ENCODE peak calls at places on chromosomes 11 and 22, in six cellular contexts. H is adrenal gland, I is A673, S is fibroblast of lung, P is lower lobe of right lung, B is left ventricle myocardium inferior. C is an unnamed sample. For H3K4me1, the result is how much of the 10 kb centered on the place peaks cover.

GRCh38 chr11:26286472-26287066 is 45.4 kb upstream of the ANO3 start:
- DNase-seq in S (peak), H (no peak), B (no peak), I (peak), P (no peak), C (no peak)

GRCh38 chr11:109798521-109798920 is 294.7 kb upstream of the ZC3H12C start:
- DNase-seq in I (no peak), B (no peak), H (no peak), S (peak), P (no peak), C (no peak)

GRCh38 chr22:27667121-27667843 is 134.3 kb downstream of the MN1 start:
- DNase-seq in I (no peak), S (peak), P (no peak), H (peak), B (no peak), C (no peak)

GRCh38 chr11:134949121-134949591 is 537.1 kb upstream of the B3GAT1 start:
- DNase-seq in I (no peak), H (peak), B (no peak), P (no peak), S (peak), C (no peak)

GRCh38 chr11:19793356-19793755 is 80.7 kb downstream of the NAV2 start:
- DNase-seq in I (no peak), B (no peak), P (no peak), S (no peak), H (no peak), C (no peak)

GRCh38 chr22:21982338-21982965 is at the start of gene TOP3B:
- DNase-seq in S (peak), I (peak), H (peak), P (peak), B (peak), C (peak)

GRCh38 chr22:45516163-45516562 is 13.5 kb downstream of the FBLN1 start:
- DNase-seq in B (no peak), P (no peak), H (no peak), I (no peak), S (no peak), C (no peak)

GRCh38 chr11:69308936-69309799 is 15.2 kb downstream of the MYEOV start:
- DNase-seq in B (no peak), S (no peak), H (no peak), I (no peak), P (no peak), C (no peak)

GRCh38 chr22:44002324-44002723 is 21.8 kb upstream of the PARVB start:
- DNase-seq in P (peak), I (no peak), S (no peak), H (no peak), B (no peak), C (no peak)

GRCh38 chr11:86671386-86672006 is 920 bp downstream of the ME3 start:
- DNase-seq in P (peak), S (peak), H (peak), B (peak), I (peak), C (no peak)

GRCh38 chr22:40428796-40429195 is 58.4 kb downstream of the SGSM3 start:
- DNase-seq in B (no peak), P (no peak), H (no peak), S (no peak), I (no peak), C (no peak)

GRCh38 chr11:47406896-47407745 is 1.3 kb upstream of the SLC39A13 start:
- DNase-seq in P (no peak), S (peak), B (no peak), H (no peak), I (no peak), C (no peak)

GRCh38 chr11:44034639-44035038 is 13.1 kb upstream of the ACCSL start:
- DNase-seq in S (no peak), P (no peak), B (no peak), H (no peak), I (no peak), C (no peak)

GRCh38 chr11:76008474-76008873 is 193.5 kb downstream of the UVRAG start:
- DNase-seq in B (no peak), P (no peak), I (no peak), S (peak), H (no peak), C (no peak)

GRCh38 chr11:57487021-57487778 is 26.9 kb downstream of the RTN4RL2 start:
- DNase-seq in S (no peak), P (no peak), H (no peak), I (no peak), B (no peak), C (no peak)
- H3K4me1 ChIP-seq in S (under half), P (under half), H (under half), I (under half), B (under half), C (under half)

DNA sequence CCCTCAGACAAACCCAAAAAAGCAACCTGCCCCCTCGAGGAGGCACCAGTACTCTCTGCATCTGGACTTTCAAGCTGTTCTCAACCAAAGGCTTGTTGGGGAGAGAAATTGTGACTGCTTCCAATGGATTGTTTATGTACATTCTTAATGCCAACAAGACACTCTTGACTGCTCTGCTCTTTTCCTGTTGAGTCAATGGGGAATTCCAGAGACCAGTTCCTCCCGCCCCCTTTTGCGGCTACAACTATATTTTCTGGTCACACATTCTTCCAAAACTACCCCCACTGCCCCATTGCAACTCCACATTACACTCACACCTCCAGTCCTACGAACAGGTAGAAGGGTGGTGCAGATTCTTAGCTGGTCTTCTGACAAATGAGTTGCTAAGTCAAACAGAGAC is 187.0 kb downstream of the DSCAML1 start:
- DNase-seq in S (no peak), I (no peak), P (no peak), B (no peak), H (no peak), C (no peak)
- H3K4me1 ChIP-seq in S (under half), I (under half), P (under half), B (under half), H (under half), C (under half)

GRCh38 chr11:126189109-126189929 is 22.1 kb downstream of the RPUSD4 start:
- DNase-seq in S (no peak), P (no peak), B (no peak), I (no peak), H (no peak), C (no peak)
- H3K4me1 ChIP-seq in S (under half), P (under half), B (under half), I (under half), H (under half), C (under half)

GRCh38 chr11:62502030-62502730 is 44.4 kb downstream of the AHNAK start:
- DNase-seq in S (no peak), H (no peak), P (no peak), B (no peak), I (no peak), C (no peak)
- H3K4me1 ChIP-seq in S (under half), H (under half), P (half or more), B (half or more), I (under half), C (under half)

DNA sequence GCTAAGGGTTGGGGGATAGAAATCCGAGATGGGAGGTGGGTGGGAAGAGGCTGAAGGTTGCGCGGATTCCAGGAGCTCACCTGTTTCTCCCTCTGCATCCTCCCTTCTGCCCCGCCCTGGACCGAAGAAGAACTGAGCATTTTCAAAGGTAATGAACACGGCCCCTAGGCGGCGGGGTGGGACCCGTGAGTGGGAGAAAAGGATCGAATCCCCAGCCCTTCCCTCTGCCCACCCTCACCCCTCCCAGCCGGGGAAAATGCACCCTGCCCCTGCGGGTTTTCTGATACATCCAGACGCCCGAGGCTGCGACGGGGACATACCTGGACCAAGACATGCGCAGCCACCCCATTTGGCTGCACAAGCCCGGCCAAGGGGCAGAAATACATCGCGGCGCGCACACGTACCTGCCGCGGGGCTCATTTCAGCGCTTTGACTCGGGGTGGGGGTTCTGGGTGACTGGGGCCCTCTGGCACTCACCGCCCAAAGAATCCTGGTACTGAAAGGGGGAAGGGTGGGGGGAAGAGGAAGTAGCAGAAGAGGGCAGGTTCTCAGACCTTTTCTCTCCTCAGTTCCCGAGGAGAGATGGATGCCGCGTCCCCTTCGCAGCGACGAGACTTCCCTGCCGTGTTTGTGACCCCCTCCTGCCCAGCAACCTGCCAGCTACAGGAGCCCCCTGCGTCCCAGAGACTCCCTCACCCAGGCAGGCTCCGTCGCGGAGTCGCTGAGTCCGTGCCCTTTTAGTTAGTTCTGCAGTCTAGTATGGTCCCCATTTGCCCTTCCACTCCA is 6.0 kb downstream of the VSIG2 start:
- DNase-seq in H (no peak), P (no peak), I (peak), S (no peak), B (no peak), C (no peak)
- H3K4me1 ChIP-seq in H (under half), P (under half), I (under half), S (under half), B (half or more), C (under half)

DNA sequence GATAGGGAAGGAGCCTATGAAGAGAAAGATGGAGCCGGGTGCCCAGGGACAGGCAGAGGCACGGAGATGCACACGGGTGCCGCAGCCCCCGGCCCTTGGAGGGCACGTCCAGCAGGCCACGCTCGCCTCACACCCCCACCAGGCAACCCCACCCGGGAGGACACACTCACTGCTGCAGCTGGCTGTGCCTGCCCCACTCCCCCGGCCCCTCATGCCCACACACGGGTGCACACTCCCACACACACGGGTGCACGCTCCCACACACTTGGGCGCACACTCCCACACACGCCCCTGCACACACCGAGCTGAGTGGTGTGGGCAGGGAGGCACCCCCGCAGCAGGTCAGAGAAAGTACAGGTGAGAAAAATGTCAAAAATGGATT is 1.1 kb downstream of the MOB2 start:
- DNase-seq in B (peak), I (no peak), P (peak), H (no peak), S (no peak), C (no peak)
- H3K4me1 ChIP-seq in B (half or more), I (under half), P (half or more), H (under half), S (under half), C (under half)

DNA sequence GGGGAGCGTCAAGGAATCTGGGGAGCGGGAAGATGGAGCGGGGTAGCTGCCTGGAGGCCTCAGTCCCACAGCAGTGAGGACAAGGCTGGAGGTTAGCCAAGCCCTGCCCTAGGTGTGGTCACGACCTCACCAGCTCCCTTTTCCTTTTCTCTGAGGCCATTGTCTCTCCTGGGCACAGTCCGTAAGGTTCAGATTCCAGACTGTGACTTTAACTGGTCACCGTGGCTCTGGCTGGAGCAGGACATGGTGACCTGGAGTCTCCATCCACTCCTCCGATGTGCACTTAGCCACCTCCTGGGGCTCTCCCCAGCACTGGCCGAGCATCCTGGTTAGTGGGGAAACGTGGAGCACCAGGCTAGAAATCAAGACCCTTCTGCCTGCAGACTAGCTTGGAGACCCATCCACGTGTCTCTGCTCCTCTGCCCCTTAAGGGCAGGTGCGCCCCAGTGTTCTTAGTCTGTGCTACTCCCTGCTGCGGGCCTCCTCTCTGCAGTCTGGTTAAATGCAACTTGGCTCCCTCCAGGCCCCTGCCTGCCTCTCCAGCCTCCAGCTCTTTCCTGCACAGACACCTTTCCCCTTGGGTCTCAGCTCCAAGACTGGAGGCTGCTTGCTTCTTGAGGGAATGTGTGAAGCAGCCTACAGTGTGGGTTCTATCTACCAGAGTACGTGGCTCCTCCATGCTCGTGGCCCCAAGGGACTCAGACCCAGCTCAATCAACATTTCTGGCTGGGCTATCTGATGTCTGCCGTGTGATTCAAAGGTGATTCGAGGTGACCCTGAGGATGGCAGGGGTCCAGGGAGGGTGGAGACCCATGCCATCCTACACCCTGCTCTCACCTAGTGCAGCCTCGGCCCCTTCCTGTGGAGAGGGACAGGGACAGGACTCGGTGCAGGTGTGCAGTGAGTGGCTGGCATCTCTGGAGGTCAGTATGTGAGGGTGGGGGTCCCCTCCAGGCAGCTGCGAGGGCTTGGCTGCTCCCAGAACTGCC is 5.2 kb downstream of the SLC25A1 start:
- DNase-seq in S (no peak), I (no peak), H (no peak), P (no peak), B (no peak), C (no peak)
- H3K4me1 ChIP-seq in S (under half), I (under half), H (under half), P (half or more), B (half or more), C (under half)

GRCh38 chr22:35313311-35314121 is 13.8 kb downstream of the TOM1 start:
- DNase-seq in H (peak), S (peak), B (peak), P (no peak), I (no peak), C (no peak)

GRCh38 chr22:35312198-35313059 is 12.7 kb downstream of the TOM1 start:
- DNase-seq in B (no peak), P (no peak), S (peak), H (no peak), I (no peak), C (no peak)

GRCh38 chr22:35310556-35311550 is 11.2 kb downstream of the TOM1 start:
- DNase-seq in H (no peak), I (no peak), S (no peak), P (no peak), B (no peak), C (no peak)

GRCh38 chr22:35314161-35314942 is 14.7 kb downstream of the TOM1 start:
- DNase-seq in P (no peak), B (no peak), I (no peak), H (no peak), S (no peak), C (no peak)

DNA sequence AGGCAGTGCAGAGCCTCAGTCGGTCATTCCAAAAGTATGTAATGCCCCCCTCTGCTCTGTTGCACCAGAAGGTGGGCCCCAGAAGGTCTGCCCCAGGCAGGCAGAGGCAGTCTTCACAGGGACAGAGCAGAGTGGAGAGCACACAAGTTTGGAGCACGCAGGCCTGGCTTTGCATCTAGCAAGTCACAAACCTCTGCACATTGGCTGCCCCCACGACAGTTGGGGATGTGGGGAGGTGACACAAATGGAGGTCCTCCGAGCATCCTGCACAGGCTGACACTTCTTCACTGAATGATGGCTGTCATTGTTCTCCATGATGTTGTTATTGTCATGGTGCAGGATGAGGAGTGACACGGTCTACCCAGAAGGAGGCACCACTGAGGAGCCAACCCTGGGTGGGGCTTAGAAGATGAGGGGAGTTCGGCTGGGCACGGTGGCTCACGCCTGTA is 11.9 kb downstream of the TOM1 start:
- DNase-seq in H (no peak), B (no peak), S (no peak), P (no peak), I (no peak), C (no peak)
- H3K4me1 ChIP-seq in H (under half), B (half or more), S (under half), P (half or more), I (under half), C (half or more)